ENCODE peak calls at places on chromosomes 5 and 9, in four cellular contexts. W is WTC11, P is K562, Q is HepG2. J is an unnamed sample.

GRCh38 chr9:137077758-137078693 is 709 bp downstream of the UAP1L1 start:
- DNase-seq in W (peak; percentile 34), P (no peak), Q (no peak), J (no peak)

GRCh38 chr9:136552117-136552685 is 6.4 kb upstream of the NOTCH1 start:
- DNase-seq in W (no peak), P (peak; percentile 27), Q (no peak), J (no peak)

GRCh38 chr9:104826109-104826775 is 62.3 kb downstream of the NIPSNAP3B start:
- DNase-seq in W (no peak), P (no peak), Q (no peak), J (no peak)

GRCh38 chr9:121322737-121323448 is 47.2 kb downstream of the STOM start:
- DNase-seq in W (no peak), P (no peak), Q (no peak), J (no peak)

GRCh38 chr5:96489518-96489917 is 56.5 kb upstream of the PCSK1 start:
- DNase-seq in W (no peak), P (no peak), Q (no peak), J (no peak)

GRCh38 chr5:179909224-179909623 is 1.5 kb upstream of the TBC1D9B start:
- DNase-seq in W (no peak), P (no peak), Q (no peak), J (no peak)

GRCh38 chr9:108275906-108276305 is 579.9 kb downstream of the ACTL7B start:
- DNase-seq in W (no peak), P (no peak), Q (no peak), J (no peak)

GRCh38 chr5:321233-321725 is at the start of gene AHRR:
- DNase-seq in W (peak; percentile 73), P (peak; percentile 60), Q (peak; percentile 12), J (peak; percentile 86)

GRCh38 chr5:24773241-24773640 is 128.5 kb upstream of the CDH10 start:
- DNase-seq in W (no peak), P (no peak), Q (no peak), J (no peak)

GRCh38 chr5:10173716-10174115 is 76.0 kb downstream of the ATPSCKMT start:
- DNase-seq in W (no peak), P (no peak), Q (no peak), J (no peak)

GRCh38 chr5:97839338-97840081 is 656.5 kb upstream of the RIOK2 start:
- DNase-seq in W (no peak), P (no peak), Q (no peak), J (no peak)

GRCh38 chr9:128245293-128246151 is 30.3 kb downstream of the GOLGA2 start:
- DNase-seq in W (no peak), P (peak; percentile 68), Q (peak; percentile 72), J (no peak)

GRCh38 chr5:74028406-74028805 is 402.4 kb downstream of the ARHGEF28 start:
- DNase-seq in W (no peak), P (no peak), Q (no peak), J (no peak)

GRCh38 chr9:85536514-85536913 is 205.2 kb downstream of the AGTPBP1 start:
- DNase-seq in W (no peak), P (no peak), Q (no peak), J (no peak)

GRCh38 chr5:96963267-96963666 is 27.4 kb downstream of the LNPEP start:
- DNase-seq in W (no peak), P (peak; percentile 80), Q (no peak), J (peak; percentile 43)

GRCh38 chr9:69089082-69089481 is 53.5 kb downstream of the FXN start:
- DNase-seq in W (no peak), P (no peak), Q (no peak), J (no peak)

GRCh38 chr5:117590944-117591343 is 1016.3 kb upstream of the SEMA6A start:
- DNase-seq in W (no peak), P (no peak), Q (peak; percentile 25), J (peak; percentile 17)

GRCh38 chr5:128413356-128413755 is 124.7 kb downstream of the FBN2 start:
- DNase-seq in W (no peak), P (no peak), Q (no peak), J (no peak)

GRCh38 chr5:171162602-171163001 is 146.4 kb upstream of the TLX3 start:
- DNase-seq in W (peak; percentile 67), P (peak; percentile 29), Q (no peak), J (peak; percentile 46)

GRCh38 chr5:77390795-77391194 is 101.3 kb downstream of the WDR41 start:
- DNase-seq in W (no peak), P (no peak), Q (peak; percentile 27), J (no peak)

GRCh38 chr9:81318571-81318970 is 370.8 kb downstream of the TLE1 start:
- DNase-seq in W (no peak), P (no peak), Q (peak; percentile 12), J (no peak)

GRCh38 chr5:78647411-78647818 is 1.2 kb downstream of the LHFPL2 start:
- DNase-seq in W (no peak), P (no peak), Q (peak; percentile 56), J (no peak)

GRCh38 chr5:55364537-55365055 is 56.8 kb downstream of the MTREX start:
- DNase-seq in W (no peak), P (no peak), Q (no peak), J (no peak)

GRCh38 chr5:2722901-2723300 is 28.6 kb downstream of the IRX2 start:
- DNase-seq in W (no peak), P (no peak), Q (no peak), J (no peak)

GRCh38 chr5:149732500-149733128 is 2.5 kb downstream of the PPARGC1B start:
- DNase-seq in W (no peak), P (peak; percentile 79), Q (peak; percentile 32), J (peak; percentile 25)

GRCh38 chr5:125412561-125413535 is 666.4 kb upstream of the ZNF608 start:
- DNase-seq in W (peak; percentile 75), P (no peak), Q (peak; percentile 4), J (peak; percentile 78)

GRCh38 chr9:92141144-92142129 is 26.2 kb upstream of the SPTLC1 start:
- DNase-seq in W (peak; percentile 59), P (no peak), Q (no peak), J (no peak)

GRCh38 chr9:33506626-33507370 is 17.3 kb upstream of the ANKRD18B start:
- DNase-seq in W (no peak), P (peak; percentile 56), Q (peak; percentile 31), J (no peak)

GRCh38 chr5:74155501-74155900 is 485.0 kb downstream of the ENC1 start:
- DNase-seq in W (no peak), P (no peak), Q (no peak), J (no peak)

GRCh38 chr5:115423541-115423940 is 121.0 kb downstream of the FEM1C start:
- DNase-seq in W (no peak), P (no peak), Q (no peak), J (no peak)

GRCh38 chr9:29211003-29211584 is 1637.8 kb upstream of the C9orf72 start:
- DNase-seq in W (no peak), P (no peak), Q (no peak), J (no peak)

GRCh38 chr5:143554918-143555477 is 151.5 kb upstream of the NR3C1 start:
- DNase-seq in W (no peak), P (no peak), Q (peak; percentile 93), J (no peak)

GRCh38 chr5:115168829-115169391 is 798 bp downstream of the TRIM36 start:
- DNase-seq in W (peak; percentile 59), P (peak; percentile 21), Q (no peak), J (peak; percentile 37)

GRCh38 chr5:133713746-133714145 is 101.4 kb upstream of the FSTL4 start:
- DNase-seq in W (no peak), P (no peak), Q (no peak), J (no peak)

GRCh38 chr9:32589083-32589713 is 16.2 kb upstream of the NDUFB6 start:
- DNase-seq in W (no peak), P (peak; percentile 34), Q (peak; percentile 28), J (peak; percentile 35)

GRCh38 chr5:89338935-89339334 is 456.0 kb upstream of the MEF2C start:
- DNase-seq in W (no peak), P (no peak), Q (no peak), J (no peak)

GRCh38 chr9:89929721-89930480 is 325.1 kb downstream of the GADD45G start:
- DNase-seq in W (no peak), P (no peak), Q (no peak), J (no peak)

GRCh38 chr9:89676281-89676680 is 71.5 kb downstream of the GADD45G start:
- DNase-seq in W (no peak), P (no peak), Q (no peak), J (no peak)

GRCh38 chr5:34469971-34470370 is 186.2 kb upstream of the RAI14 start:
- DNase-seq in W (no peak), P (no peak), Q (no peak), J (no peak)

DNA sequence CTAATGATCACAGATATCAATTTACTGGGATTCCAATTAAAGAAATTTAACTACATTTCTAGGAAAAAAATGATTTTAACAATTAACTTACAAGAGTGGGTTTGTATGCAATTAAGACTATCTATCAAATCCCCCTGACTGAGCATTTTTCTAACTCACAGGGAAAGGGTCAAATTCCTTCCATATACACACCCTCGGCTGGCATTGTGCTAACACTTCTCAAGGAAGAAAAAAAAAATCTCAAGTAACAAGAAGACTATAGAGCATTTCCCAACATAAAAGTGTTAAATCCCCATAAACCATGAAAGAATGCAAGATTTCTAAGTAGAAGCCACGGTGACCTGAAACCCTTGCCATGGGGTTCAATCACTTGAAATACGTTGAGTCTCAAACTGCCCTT is 368.8 kb downstream of the GLIS3 start:
- DNase-seq in W (no peak), P (no peak), Q (no peak), J (no peak)
- TF ChIP-seq ELF4 in W (no peak), P (no peak), Q (no peak), J (no peak)

DNA sequence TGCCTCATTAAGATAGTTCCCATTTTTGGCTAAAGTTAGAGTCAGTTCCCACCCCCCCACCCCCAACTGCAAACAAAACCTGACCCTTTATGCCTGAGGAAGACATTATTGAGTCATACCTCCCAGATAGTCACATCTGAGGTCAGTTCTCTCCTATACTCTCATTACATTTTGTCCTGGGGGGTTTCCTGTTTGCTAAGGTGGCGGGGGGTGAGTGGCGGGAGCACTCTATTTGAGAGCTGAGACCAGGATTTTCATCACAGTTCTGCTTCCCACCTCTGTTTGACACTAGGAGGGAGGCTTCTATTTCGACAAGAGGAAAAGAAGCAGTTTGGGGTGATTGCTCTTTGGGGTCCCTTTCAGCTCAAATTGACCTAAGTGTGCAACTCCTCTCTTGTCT is 59.4 kb upstream of the ICE1 start:
- DNase-seq in W (no peak), P (no peak), Q (peak; percentile 39), J (no peak)
- TF ChIP-seq ELF4 in W (no peak), P (no peak), Q (no peak), J (no peak)

GRCh38 chr5:80884086-80884813 is 75.9 kb upstream of the RASGRF2 start:
- DNase-seq in W (no peak), P (no peak), Q (no peak), J (no peak)
- TF ChIP-seq ELF4 in W (no peak), P (no peak), Q (no peak), J (no peak)

DNA sequence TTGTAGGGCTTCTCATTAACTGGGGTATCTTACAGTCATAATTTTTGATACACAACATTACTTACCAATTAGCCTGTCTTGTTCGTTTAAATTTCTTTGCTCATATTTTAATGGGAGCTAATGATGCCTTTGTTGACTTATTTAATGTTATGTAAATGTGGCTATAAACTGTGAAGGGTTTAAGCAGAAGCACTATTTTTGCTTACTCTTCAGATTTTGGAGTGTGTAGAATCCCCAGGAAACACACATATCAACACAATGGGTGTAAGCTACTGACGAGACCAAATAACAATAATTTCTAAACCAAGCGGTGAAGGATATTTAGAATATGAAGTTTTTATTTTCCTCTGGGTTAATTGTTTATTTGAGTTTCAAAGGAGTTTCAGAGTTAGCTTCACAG is 452.5 kb downstream of the EBF1 start:
- DNase-seq in W (no peak), P (no peak), Q (no peak), J (no peak)
- TF ChIP-seq ELF4 in W (no peak), P (no peak), Q (no peak), J (no peak)

J was measured in HEK293T.